ENCODE peak calls at places on chromosomes 11 and 22, in nine cellular contexts. Z, B, Q, T, O, R, U, V and L are unnamed samples.

GRCh38 chr11:111707039-111707690 is 59.0 kb downstream of the PPP2R1B start:
- DNase-seq in Z (peak; percentile 46), B (peak; percentile 88), Q (no peak), T (peak; percentile 43), O (peak; percentile 38), R (no peak), U (no peak), V (no peak), L (peak; percentile 41)

GRCh38 chr22:27952091-27952490 is 33.0 kb upstream of the PITPNB start:
- DNase-seq in Z (no peak), B (peak; percentile 6), Q (no peak), T (no peak), O (no peak), R (no peak), U (no peak), V (no peak), L (no peak)

GRCh38 chr11:131796541-131796940 is 426.1 kb downstream of the NTM start:
- DNase-seq in Z (no peak), B (no peak), Q (no peak), T (no peak), O (no peak), R (no peak), U (no peak), V (no peak), L (no peak)

GRCh38 chr11:86202013-86202336 is 42.6 kb upstream of the EED start:
- DNase-seq in Z (no peak), B (no peak), Q (no peak), T (no peak), O (no peak), R (no peak), U (no peak), V (peak; percentile 69), L (no peak)

GRCh38 chr11:74138572-74138971 is 32.2 kb downstream of the C2CD3 start:
- DNase-seq in Z (peak; percentile 35), B (peak; percentile 36), Q (no peak), T (peak; percentile 48), O (no peak), R (no peak), U (no peak), V (no peak), L (no peak)

GRCh38 chr11:85195934-85196333 is 431.2 kb downstream of the DLG2 start:
- DNase-seq in Z (no peak), B (no peak), Q (no peak), T (no peak), O (no peak), R (no peak), U (no peak), V (no peak), L (no peak)

GRCh38 chr11:1889941-1890855 is 1.5 kb downstream of the PRR33 start:
- DNase-seq in Z (no peak), B (no peak), Q (no peak), T (no peak), O (peak; percentile 13), R (peak; percentile 52), U (no peak), V (no peak), L (no peak)

GRCh38 chr11:111526501-111526900 is 11.9 kb downstream of the HOATZ start:
- DNase-seq in Z (no peak), B (no peak), Q (no peak), T (no peak), O (no peak), R (no peak), U (no peak), V (peak; percentile 49), L (no peak)

GRCh38 chr11:57144531-57145320 is 37.0 kb upstream of the LRRC55 start:
- DNase-seq in Z (no peak), B (no peak), Q (no peak), T (no peak), O (no peak), R (no peak), U (no peak), V (no peak), L (no peak)

GRCh38 chr11:128814856-128815705 is 52.0 kb downstream of the KCNJ1 start:
- DNase-seq in Z (no peak), B (peak; percentile 64), Q (no peak), T (no peak), O (peak; percentile 49), R (no peak), U (peak; percentile 51), V (no peak), L (peak; percentile 21)

GRCh38 chr11:74612877-74613276 is 20.5 kb downstream of the POLD3 start:
- DNase-seq in Z (no peak), B (no peak), Q (no peak), T (no peak), O (no peak), R (no peak), U (no peak), V (no peak), L (no peak)

GRCh38 chr11:71447791-71448256 is 369 bp downstream of the DHCR7 start:
- DNase-seq in Z (peak; percentile 39), B (no peak), Q (no peak), T (peak; percentile 34), O (no peak), R (no peak), U (no peak), V (peak; percentile 28), L (no peak)

GRCh38 chr11:17386331-17387084 is 2.0 kb downstream of the KCNJ11 start:
- DNase-seq in Z (peak; percentile 58), B (peak; percentile 72), Q (no peak), T (peak; percentile 58), O (peak; percentile 60), R (no peak), U (no peak), V (peak; percentile 65), L (no peak)

GRCh38 chr11:69066122-69067112 is 17.7 kb downstream of the TPCN2 start:
- DNase-seq in Z (no peak), B (no peak), Q (no peak), T (no peak), O (peak; percentile 6), R (peak; percentile 57), U (no peak), V (no peak), L (no peak)

GRCh38 chr11:69925366-69926196 is 106.4 kb upstream of the FGF3 start:
- DNase-seq in Z (no peak), B (no peak), Q (no peak), T (no peak), O (no peak), R (no peak), U (no peak), V (no peak), L (no peak)

GRCh38 chr22:22612516-22612915 is 31.9 kb upstream of the GGTLC2 start:
- DNase-seq in Z (no peak), B (no peak), Q (no peak), T (no peak), O (no peak), R (no peak), U (no peak), V (no peak), L (no peak)

GRCh38 chr11:64969209-64969608 is 2.7 kb downstream of the MAJIN start:
- DNase-seq in Z (no peak), B (no peak), Q (no peak), T (peak; percentile 45), O (no peak), R (no peak), U (no peak), V (no peak), L (no peak)

GRCh38 chr22:46563381-46564083 is 26.1 kb upstream of the CELSR1 start:
- DNase-seq in Z (peak; percentile 74), B (peak; percentile 83), Q (peak; percentile 67), T (peak; percentile 92), O (peak; percentile 87), R (peak; percentile 90), U (peak; percentile 64), V (peak; percentile 78), L (peak; percentile 87)

DNA sequence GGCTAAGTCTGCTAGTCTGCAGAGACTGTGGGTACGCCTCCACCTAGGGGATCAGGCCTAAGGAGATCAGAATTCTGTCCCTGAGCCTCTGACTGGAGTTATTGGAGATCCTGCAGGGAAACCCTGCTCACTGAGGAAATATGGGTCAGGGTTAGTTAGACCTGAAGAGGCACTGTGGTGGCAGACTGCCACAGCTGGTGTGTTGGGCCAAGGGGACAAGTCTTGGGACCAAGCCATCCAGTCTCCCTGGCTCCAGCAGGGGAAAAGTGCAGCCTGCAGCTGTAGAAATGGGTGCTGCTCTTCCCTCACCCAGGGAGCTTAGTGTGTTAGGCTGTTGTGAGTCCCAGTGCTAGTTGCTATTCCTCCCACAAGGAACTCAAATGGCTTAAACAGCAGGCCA is 334.8 kb upstream of the LARGE1 start:
- DNase-seq in Z (no peak), B (no peak), Q (no peak), T (no peak), O (peak; percentile 62), R (peak; percentile 67), U (no peak), V (no peak), L (no peak)
- H3K36me3 ChIP-seq in Z (no peaks in the 10 kb centered on the region), B (no peaks in the 10 kb centered on the region), Q (no peaks in the 10 kb centered on the region), T (no peaks in the 10 kb centered on the region), O (no peaks in the 10 kb centered on the region), R (no peaks in the 10 kb centered on the region), U (no peaks in the 10 kb centered on the region), V (no peaks in the 10 kb centered on the region), L (no peaks in the 10 kb centered on the region)

GRCh38 chr22:41574847-41575381 is 14.1 kb downstream of the CSDC2 start:
- DNase-seq in Z (peak; percentile 39), B (peak; percentile 31), Q (no peak), T (peak; percentile 36), O (peak; percentile 86), R (peak; percentile 87), U (peak; percentile 61), V (no peak), L (peak; percentile 49)
- H3K36me3 ChIP-seq in Z (peaks cover 33% of the 10 kb centered on the region), B (no peaks in the 10 kb centered on the region), Q (peaks cover 5% of the 10 kb centered on the region), T (no peaks in the 10 kb centered on the region), O (peaks cover 33% of the 10 kb centered on the region), R (no peaks in the 10 kb centered on the region), U (peaks cover 56% of the 10 kb centered on the region), V (peaks cover 23% of the 10 kb centered on the region), L (peaks cover 6% of the 10 kb centered on the region)

GRCh38 chr22:44486538-44486937 is 11.5 kb downstream of the RTL6 start:
- DNase-seq in Z (no peak), B (no peak), Q (no peak), T (no peak), O (no peak), R (no peak), U (no peak), V (no peak), L (no peak)

GRCh38 chr22:44488354-44488753 is 9.7 kb downstream of the RTL6 start:
- DNase-seq in Z (no peak), B (no peak), Q (no peak), T (no peak), O (no peak), R (no peak), U (no peak), V (no peak), L (no peak)

GRCh38 chr22:44491666-44492405 is 6.2 kb downstream of the RTL6 start:
- DNase-seq in Z (no peak), B (no peak), Q (no peak), T (no peak), O (no peak), R (no peak), U (no peak), V (no peak), L (no peak)

GRCh38 chr22:44489026-44489425 is 9.0 kb downstream of the RTL6 start:
- DNase-seq in Z (no peak), B (no peak), Q (no peak), T (no peak), O (no peak), R (no peak), U (no peak), V (no peak), L (no peak)

GRCh38 chr22:44489817-44490216 is 8.2 kb downstream of the RTL6 start:
- DNase-seq in Z (no peak), B (no peak), Q (no peak), T (no peak), O (no peak), R (no peak), U (no peak), V (no peak), L (no peak)
- H3K36me3 ChIP-seq in Z (peaks cover 7% of the 10 kb centered on the region), B (no peaks in the 10 kb centered on the region), Q (no peaks in the 10 kb centered on the region), T (no peaks in the 10 kb centered on the region), O (no peaks in the 10 kb centered on the region), R (no peaks in the 10 kb centered on the region), U (peaks cover 65% of the 10 kb centered on the region), V (no peaks in the 10 kb centered on the region), L (no peaks in the 10 kb centered on the region)

GRCh38 chr22:19466848-19467752 is 11.9 kb downstream of the UFD1 start:
- DNase-seq in Z (no peak), B (no peak), Q (no peak), T (no peak), O (no peak), R (no peak), U (no peak), V (no peak), L (no peak)
- H3K36me3 ChIP-seq in Z (peaks cover 64% of the 10 kb centered on the region), B (no peaks in the 10 kb centered on the region), Q (peaks cover 83% of the 10 kb centered on the region), T (peaks cover 32% of the 10 kb centered on the region), O (peaks cover 100% of the 10 kb centered on the region), R (peaks cover 2% of the 10 kb centered on the region), U (peaks cover 98% of the 10 kb centered on the region), V (peaks cover 88% of the 10 kb centered on the region), L (peaks cover 25% of the 10 kb centered on the region)